ENCODE peak calls at places on chromosome 12, in four cellular contexts. L, O, A and P are unnamed samples.

GRCh38 chr12:11592484-11592883 is 57.0 kb upstream of the ETV6 start:
- DNase-seq in L (no peak), O (no peak), A (no peak), P (no peak)

GRCh38 chr12:131089526-131090253 is 136.0 kb downstream of the ADGRD1 start:
- DNase-seq in L (no peak), O (no peak), A (no peak), P (no peak)

GRCh38 chr12:22733756-22734155 is 108.8 kb downstream of the ETNK1 start:
- DNase-seq in L (no peak), O (no peak), A (no peak), P (no peak)

GRCh38 chr12:96890331-96890730 is 16.7 kb upstream of the NEDD1 start:
- DNase-seq in L (no peak), O (no peak), A (no peak), P (no peak)

GRCh38 chr12:20716037-20716436 is 20.9 kb downstream of the SLCO1C1 start:
- DNase-seq in L (no peak), O (no peak), A (no peak), P (peak)

GRCh38 chr12:72365151-72365550 is 93.0 kb downstream of the TRHDE start:
- DNase-seq in L (peak), O (no peak), A (no peak), P (no peak)

GRCh38 chr12:42696424-42697149 is 107.0 kb upstream of the PRICKLE1 start:
- DNase-seq in L (peak), O (no peak), A (no peak), P (no peak)

GRCh38 chr12:41242613-41243012 is 54.5 kb downstream of the PDZRN4 start:
- DNase-seq in L (no peak), O (no peak), A (no peak), P (no peak)

GRCh38 chr12:52193991-52194390 is 2.2 kb upstream of the KRT80 start:
- DNase-seq in L (no peak), O (no peak), A (no peak), P (no peak)

GRCh38 chr12:64451687-64452558 is at the start of gene TBK1:
- DNase-seq in L (peak), O (peak), A (peak), P (peak)
- TF ChIP-seq CEBPB in L (no peak), O (no peak), A (no peak), P (no peak)

GRCh38 chr12:106894774-106895173 is 60.9 kb upstream of the TMEM263 start:
- DNase-seq in L (peak), O (no peak), A (no peak), P (no peak)

GRCh38 chr12:106898001-106898966 is 57.4 kb upstream of the TMEM263 start:
- DNase-seq in L (no peak), O (no peak), A (no peak), P (no peak)

GRCh38 chr12:106896603-106897002 is 59.1 kb upstream of the TMEM263 start:
- DNase-seq in L (no peak), O (no peak), A (no peak), P (no peak)

GRCh38 chr12:106900554-106900953 is 55.2 kb upstream of the TMEM263 start:
- DNase-seq in L (no peak), O (no peak), A (no peak), P (no peak)

GRCh38 chr12:106897082-106897481 is 58.6 kb upstream of the TMEM263 start:
- DNase-seq in L (peak), O (no peak), A (no peak), P (peak)
- TF ChIP-seq CTCF in L (peak), O (peak), A (no peak), P (peak)

DNA sequence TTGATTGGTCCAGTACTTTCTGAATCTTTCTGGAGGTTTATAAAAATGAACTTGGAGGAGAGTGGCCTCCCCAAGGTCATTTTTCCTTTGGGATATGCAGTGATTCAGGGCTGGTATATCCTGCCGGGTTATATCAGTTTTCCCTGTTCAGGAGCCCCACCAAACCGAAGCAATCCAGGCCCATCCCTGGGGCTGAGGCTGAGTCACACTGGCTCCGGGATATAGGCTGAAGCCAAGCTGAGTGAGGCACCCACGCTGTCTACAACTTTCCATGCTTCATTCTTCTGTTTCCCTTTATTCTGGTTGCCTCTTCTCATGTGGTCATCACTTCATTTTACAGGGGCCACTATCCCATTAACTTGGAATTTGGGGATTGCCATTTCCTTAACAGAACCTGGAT is 3.4 kb downstream of the SSPN start:
- DNase-seq in L (peak), O (no peak), A (no peak), P (no peak)
- TF ChIP-seq CEBPB in L (no peak), O (no peak), A (no peak), P (no peak)

GRCh38 chr12:78672033-78672432 is 192.5 kb upstream of the SYT1 start:
- DNase-seq in L (no peak), O (no peak), A (no peak), P (no peak)
- TF ChIP-seq CTCF in L (no peak), O (no peak), A (no peak), P (no peak)

GRCh38 chr12:93608313-93608712 is 35.8 kb downstream of the SOCS2 start:
- DNase-seq in L (no peak), O (no peak), A (no peak), P (no peak)

GRCh38 chr12:93601591-93601990 is 29.1 kb downstream of the SOCS2 start:
- DNase-seq in L (peak), O (no peak), A (no peak), P (no peak)

GRCh38 chr12:93599192-93599591 is 26.7 kb downstream of the SOCS2 start:
- DNase-seq in L (no peak), O (no peak), A (no peak), P (no peak)

GRCh38 chr12:93603762-93604161 is 31.3 kb downstream of the SOCS2 start:
- DNase-seq in L (no peak), O (no peak), A (no peak), P (no peak)

GRCh38 chr12:93602897-93603668 is 30.6 kb downstream of the SOCS2 start:
- DNase-seq in L (no peak), O (no peak), A (no peak), P (no peak)
- TF ChIP-seq CEBPB in L (no peak), O (no peak), A (no peak), P (no peak)

DNA sequence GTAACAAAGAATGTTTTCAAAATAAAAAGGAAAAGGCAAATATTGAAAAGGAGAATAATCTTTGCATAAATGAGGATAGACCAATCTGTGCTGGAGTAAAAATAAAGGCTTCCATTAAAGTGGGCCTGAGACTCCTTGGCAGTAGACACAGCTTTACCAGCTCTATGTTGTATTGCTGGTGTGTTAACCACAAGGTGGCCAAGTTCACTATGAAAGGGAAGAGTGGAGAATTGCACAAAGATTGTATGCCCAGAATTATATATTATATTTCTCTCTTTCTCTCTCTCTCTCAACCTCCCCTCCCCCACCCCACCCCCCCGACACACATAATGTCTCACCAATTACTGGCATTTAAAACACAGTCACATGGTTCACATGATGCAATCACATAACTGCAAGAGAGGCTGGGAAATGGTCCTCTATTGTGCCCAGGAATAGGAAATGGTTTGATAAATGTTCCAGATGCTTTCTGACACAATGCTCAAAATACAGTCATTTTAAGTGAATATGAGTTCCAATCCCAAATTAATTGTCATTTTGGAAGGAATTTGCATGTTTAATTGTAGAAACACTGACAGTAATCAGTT is 222.6 kb upstream of the SYT1 start:
- DNase-seq in L (peak), O (no peak), A (no peak), P (peak)
- TF ChIP-seq CTCF in L (peak), O (no peak), A (no peak), P (no peak)

GRCh38 chr12:62779488-62779887 is 155.5 kb downstream of the PPM1H start:
- DNase-seq in L (no peak), O (no peak), A (no peak), P (no peak)
- TF ChIP-seq CEBPB in L (no peak), O (no peak), A (no peak), P (no peak)